ENCODE peak calls at places on chromosomes 13 and 19, in four cellular contexts. R, V, F and D are unnamed samples.

GRCh38 chr13:112931028-112931934 is 37.7 kb upstream of the MCF2L start:
- DNase-seq in V (peak; percentile 59), R (no peak), F (peak; percentile 45), D (peak; percentile 61)

GRCh38 chr19:19642506-19643157 is 825 bp downstream of the GMIP start:
- DNase-seq in F (peak; percentile 37), R (no peak), V (no peak), D (no peak)

GRCh38 chr13:106110241-106110855 is 425.1 kb downstream of the EFNB2 start:
- DNase-seq in V (no peak), R (no peak), F (no peak), D (no peak)

GRCh38 chr19:7883105-7883504 is 5.2 kb upstream of the LRRC8E start:
- DNase-seq in R (no peak), F (no peak), V (no peak), D (no peak)

GRCh38 chr19:55659822-55660221 is 5.0 kb downstream of the U2AF2 start:
- DNase-seq in F (no peak), V (no peak), R (no peak), D (no peak)

GRCh38 chr13:39362652-39363390 is 240.2 kb downstream of the LHFPL6 start:
- DNase-seq in R (no peak), F (no peak), V (no peak), D (no peak)

GRCh38 chr19:16394681-16395375 is 70.2 kb downstream of the KLF2 start:
- DNase-seq in F (no peak), R (no peak), V (no peak), D (no peak)

GRCh38 chr13:30569901-30570576 is 47.7 kb upstream of the USPL1 start:
- DNase-seq in R (no peak), V (peak; percentile 52), F (peak; percentile 5), D (no peak)

GRCh38 chr19:46607441-46607841 is 6.3 kb downstream of the CALM3 start:
- DNase-seq in V (no peak), R (no peak), F (no peak), D (no peak)

GRCh38 chr19:1936430-1936829 is 4.5 kb upstream of the CSNK1G2 start:
- DNase-seq in V (no peak), R (no peak), F (no peak), D (no peak)

GRCh38 chr19:907183-907853 is 5.7 kb downstream of the R3HDM4 start:
- DNase-seq in R (no peak), V (no peak), F (peak; percentile 83), D (no peak)

GRCh38 chr13:36212789-36213188 is 1.6 kb downstream of the SOHLH2 start:
- DNase-seq in R (no peak), F (peak; percentile 5), V (no peak), D (peak; percentile 13)

GRCh38 chr13:36193151-36193855 is 21.1 kb downstream of the SOHLH2 start:
- DNase-seq in R (no peak), F (no peak), V (no peak), D (no peak)

GRCh38 chr19:47002106-47002766 is 17.4 kb upstream of the NPAS1 start:
- DNase-seq in R (no peak), F (no peak), V (no peak), D (no peak)

GRCh38 chr13:80036845-80037504 is 304.0 kb downstream of the SPRY2 start:
- DNase-seq in V (no peak), F (no peak), R (no peak), D (no peak)

GRCh38 chr13:62687727-62688126 is 1272.1 kb upstream of the PCDH20 start:
- DNase-seq in R (no peak), F (no peak), V (no peak), D (no peak)

GRCh38 chr19:56671613-56671994 is at the start of gene ZNF835:
- DNase-seq in F (no peak), V (no peak), R (no peak), D (no peak)

GRCh38 chr19:13054605-13055212 is 47.9 kb downstream of the LYL1 start:
- DNase-seq in F (no peak), R (no peak), V (no peak), D (no peak)

GRCh38 chr19:2223959-2224358 is 12.2 kb downstream of the PLEKHJ1 start:
- DNase-seq in R (no peak), V (no peak), F (no peak), D (no peak)

GRCh38 chr19:54448037-54448773 is 794 bp upstream of the LENG8 start:
- DNase-seq in V (peak; percentile 51), F (peak; percentile 66), R (no peak), D (peak; percentile 43)

GRCh38 chr19:13873776-13874515 is 3.0 kb upstream of the NANOS3 start:
- DNase-seq in F (no peak), R (no peak), V (no peak), D (no peak)

GRCh38 chr19:45455707-45456499 is 11.9 kb upstream of the FOSB start:
- DNase-seq in F (peak; percentile 87), R (no peak), V (peak; percentile 89), D (peak; percentile 56)

GRCh38 chr19:54431255-54431838 is 16.1 kb downstream of the TTYH1 start:
- DNase-seq in F (no peak), R (no peak), V (no peak), D (no peak)

GRCh38 chr19:13060233-13060963 is 42.3 kb downstream of the LYL1 start:
- DNase-seq in F (peak; percentile 62), V (peak; percentile 90), R (no peak), D (no peak)

GRCh38 chr13:44969858-44970484 is 19.3 kb downstream of the NUFIP1 start:
- DNase-seq in V (peak; percentile 49), R (no peak), F (no peak), D (peak; percentile 51)

GRCh38 chr19:2239771-2240770 is 3.4 kb downstream of the SF3A2 start:
- DNase-seq in F (no peak), R (no peak), V (no peak), D (no peak)

GRCh38 chr19:9885077-9885552 is 50.0 kb downstream of the PIN1 start:
- DNase-seq in R (no peak), V (no peak), F (no peak), D (peak; percentile 45)

GRCh38 chr19:9881720-9882119 is 46.6 kb downstream of the PIN1 start:
- DNase-seq in V (no peak), R (no peak), F (no peak), D (no peak)

GRCh38 chr19:9883764-9884163 is 48.6 kb downstream of the PIN1 start:
- DNase-seq in V (no peak), R (no peak), F (no peak), D (no peak)

GRCh38 chr19:9878511-9879196 is 43.5 kb downstream of the PIN1 start:
- DNase-seq in F (no peak), V (no peak), R (no peak), D (no peak)

GRCh38 chr19:9883231-9883758 is 48.2 kb downstream of the PIN1 start:
- DNase-seq in F (no peak), R (no peak), V (no peak), D (no peak)
- TF ChIP-seq TARDBP in F (no peak), R (no peak), V (no peak), D (no peak)

DNA sequence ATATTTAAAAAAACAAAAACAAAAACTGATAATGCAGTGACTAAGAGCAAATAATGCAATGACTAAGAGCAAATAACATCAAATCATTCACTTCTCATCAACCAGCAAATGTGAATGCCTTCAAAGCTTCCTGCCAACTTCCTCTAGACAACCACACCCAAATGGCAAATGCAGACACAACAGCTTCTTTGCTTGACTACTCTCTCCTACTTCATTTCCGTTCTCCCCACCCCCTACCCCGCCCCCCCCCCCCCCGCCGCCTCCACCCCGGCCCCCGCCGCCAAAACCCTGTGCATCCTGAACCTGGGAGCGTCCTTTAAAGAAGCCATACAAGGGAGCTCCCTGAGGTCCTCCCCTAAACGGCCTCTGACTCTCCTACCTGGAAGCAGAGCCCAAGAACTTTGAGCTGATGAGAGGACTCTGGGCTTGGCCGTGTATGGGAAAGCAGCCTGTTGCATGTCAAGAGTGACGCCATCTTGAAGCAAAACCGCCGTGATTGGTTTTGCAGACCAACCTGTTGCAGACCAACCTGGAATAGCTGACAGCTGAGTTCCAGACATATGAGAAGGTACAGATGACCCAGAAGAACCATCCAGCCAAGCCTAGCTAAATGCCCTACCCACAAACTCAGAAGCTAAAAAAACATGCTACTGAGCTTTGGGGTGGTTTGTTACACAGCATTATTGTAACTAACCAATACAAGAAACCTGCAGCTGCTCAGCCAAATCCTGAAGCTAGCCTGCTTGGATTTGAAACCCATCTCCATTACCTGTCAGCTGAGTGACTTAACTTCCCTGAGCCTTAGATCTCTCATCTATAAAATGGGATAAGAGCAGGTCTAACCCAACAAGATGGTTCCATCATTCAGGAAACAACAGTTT is 24.7 kb downstream of the TEX101 start:
- DNase-seq in V (peak; percentile 18), R (no peak), F (no peak), D (no peak)
- TF ChIP-seq FOXM1 in V (no peak), R (no peak), F (no peak), D (no peak)

GRCh38 chr13:40440990-40441820 is 225.2 kb downstream of the FOXO1 start:
- DNase-seq in V (no peak), R (no peak), F (no peak), D (no peak)

GRCh38 chr13:40442826-40443225 is 223.6 kb downstream of the FOXO1 start:
- DNase-seq in R (no peak), F (no peak), V (peak; percentile 17), D (no peak)

GRCh38 chr13:40439928-40440327 is 226.5 kb downstream of the FOXO1 start:
- DNase-seq in R (no peak), V (no peak), F (no peak), D (no peak)

GRCh38 chr13:40444241-40444640 is 222.2 kb downstream of the FOXO1 start:
- DNase-seq in R (no peak), F (no peak), V (no peak), D (no peak)

DNA sequence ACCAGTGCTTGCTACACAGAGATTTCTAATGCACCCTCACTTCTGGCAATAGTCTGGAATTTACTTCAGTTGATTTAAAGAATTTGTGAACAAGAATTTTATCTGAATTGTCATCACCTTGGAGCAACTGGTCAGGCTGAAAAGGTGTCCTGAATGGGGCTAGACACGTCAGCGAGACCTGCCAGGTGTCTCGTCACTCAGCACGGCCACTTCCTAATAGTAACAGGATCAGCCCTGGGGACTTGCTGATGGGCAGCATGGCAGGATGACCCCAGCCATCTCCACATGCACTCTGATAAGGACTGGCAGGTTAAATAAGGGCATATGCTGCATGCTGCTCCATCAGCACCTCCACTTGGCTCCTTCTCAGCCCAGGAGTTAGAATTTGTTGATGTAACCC is 224.2 kb downstream of the FOXO1 start:
- DNase-seq in V (no peak), F (no peak), R (no peak), D (no peak)
- TF ChIP-seq TARDBP in V (no peak), F (no peak), R (no peak), D (no peak)

DNA sequence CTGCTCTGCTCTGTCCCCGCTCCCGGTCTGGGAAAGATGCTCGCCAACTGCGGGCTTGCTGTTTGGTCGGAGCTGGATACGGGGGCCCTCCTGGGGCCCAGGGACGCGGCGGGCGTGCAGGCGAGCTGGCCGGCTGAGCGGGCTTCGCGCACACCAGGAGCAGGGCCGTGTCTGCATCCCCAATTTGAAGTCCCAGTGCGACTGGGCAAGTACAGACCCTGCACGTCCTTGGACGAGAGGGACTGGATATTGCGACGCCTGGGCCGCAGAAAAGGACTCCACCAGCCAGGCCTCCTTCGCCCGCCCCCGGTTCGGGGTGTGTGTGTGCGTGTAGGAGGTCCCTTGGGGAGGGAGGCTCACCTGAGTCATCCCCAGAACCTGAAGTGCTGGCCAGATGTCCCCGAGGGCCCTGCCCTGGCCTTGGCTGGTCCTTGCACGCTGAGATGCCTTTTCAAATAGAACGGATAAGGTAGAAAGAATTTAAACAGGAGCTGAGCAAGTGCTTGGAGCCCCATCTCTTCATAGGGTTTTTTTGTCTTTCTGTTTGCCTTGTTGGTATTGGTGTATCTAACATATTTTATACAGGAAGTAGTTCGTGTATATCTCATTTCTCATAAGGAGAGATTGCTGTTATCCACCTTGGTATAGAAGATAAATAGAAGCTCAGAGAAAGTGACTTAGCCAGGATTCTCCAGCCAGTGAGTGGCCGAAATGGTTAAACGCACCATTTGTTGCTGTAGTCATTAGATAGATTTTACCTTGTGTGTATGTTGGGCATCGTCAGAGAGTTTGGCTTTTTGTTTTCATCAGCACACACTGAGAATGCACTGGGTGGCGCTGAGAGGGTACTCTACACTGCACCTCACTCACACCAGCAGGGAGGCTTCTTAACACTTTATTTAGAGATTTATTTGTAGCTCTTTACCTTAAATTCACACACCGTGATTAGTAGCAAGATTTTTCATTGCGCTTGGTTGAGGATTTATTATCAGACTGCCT is 1.1 kb downstream of the NAXD start:
- DNase-seq in F (peak; percentile 46), R (no peak), V (peak; percentile 26), D (no peak)
- TF ChIP-seq FOXM1 in F (no peak), R (no peak), V (no peak), D (no peak)